ENCODE peak calls at places on chromosomes 13 and 19, in nine cellular contexts. O is naive thymus-derived CD4-positive, alpha-beta T cell; J is DMS153; G is stimulated activated CD8-positive, alpha-beta memory T cell treated with anti-CD3 and anti-CD28 coated beads, Interleukin-7, amount 100 ng/mL, for 24 hours; R is left ventricle myocardium inferior; E is AG08396; M is activated T-cell treated with anti-CD3 and anti-CD28 coated beads for 1 hour; Q is cardiac muscle cell; H is AG10803. T is an unnamed sample.

GRCh38 chr19:39409886-39410619 is 2.4 kb upstream of the PLEKHG2 start:
- DNase-seq in O (peak), J (peak), G (no peak), R (peak), E (no peak), M (peak), Q (peak), H (peak), T (no peak)

GRCh38 chr13:20389696-20390525 is 135.7 kb downstream of the CRYL1 start:
- DNase-seq in O (no peak), J (no peak), G (no peak), R (no peak), E (no peak), M (no peak), Q (peak), H (no peak), T (no peak)

GRCh38 chr13:99417821-99418662 is 83.2 kb upstream of the TM9SF2 start:
- DNase-seq in O (no peak), J (no peak), G (no peak), R (no peak), E (no peak), M (no peak), Q (no peak), H (no peak), T (no peak)

GRCh38 chr13:39682788-39683187 is 27.3 kb downstream of the COG6 start:
- DNase-seq in O (no peak), J (no peak), G (no peak), R (no peak), E (no peak), M (no peak), Q (no peak), H (no peak), T (peak)

GRCh38 chr19:41409288-41409687 is 11.7 kb downstream of the BCKDHA start:
- DNase-seq in O (no peak), J (peak), G (no peak), R (no peak), E (peak), M (no peak), Q (peak), H (peak), T (no peak)

GRCh38 chr19:2315818-2316353 is 7.9 kb upstream of the LINGO3 start:
- DNase-seq in O (peak), J (no peak), G (no peak), R (peak), E (peak), M (no peak), Q (peak), H (peak), T (peak)

GRCh38 chr13:75812751-75813181 is 176.6 kb downstream of the LMO7 start:
- DNase-seq in O (no peak), J (no peak), G (no peak), R (no peak), E (no peak), M (no peak), Q (no peak), H (no peak), T (no peak)

GRCh38 chr13:45658586-45659235 is 43.2 kb upstream of the ERICH6B start:
- DNase-seq in O (no peak), J (no peak), G (no peak), R (no peak), E (peak), M (no peak), Q (no peak), H (peak), T (no peak)

GRCh38 chr13:110636701-110637201 is 21.4 kb downstream of the NAXD start:
- DNase-seq in O (no peak), J (peak), G (no peak), R (no peak), E (no peak), M (no peak), Q (no peak), H (no peak), T (no peak)

GRCh38 chr13:97307882-97308624 is 85.9 kb downstream of the MBNL2 start:
- DNase-seq in O (no peak), J (no peak), G (no peak), R (peak), E (no peak), M (no peak), Q (peak), H (peak), T (no peak)

GRCh38 chr19:5340637-5341447 is at the start of gene PTPRS:
- DNase-seq in O (peak), J (peak), G (peak), R (peak), E (peak), M (peak), Q (peak), H (peak), T (peak)

GRCh38 chr13:98089826-98090225 is 53.1 kb upstream of the FARP1 start:
- DNase-seq in O (no peak), J (no peak), G (no peak), R (no peak), E (no peak), M (no peak), Q (no peak), H (peak), T (no peak)

GRCh38 chr19:5121286-5122120 is 152.6 kb downstream of the KDM4B start:
- DNase-seq in O (no peak), J (no peak), G (no peak), R (no peak), E (no peak), M (no peak), Q (no peak), H (no peak), T (no peak)

GRCh38 chr19:46133101-46133627 is 8.7 kb upstream of the IGFL3 start:
- DNase-seq in O (no peak), J (peak), G (no peak), R (no peak), E (peak), M (no peak), Q (peak), H (peak), T (no peak)

GRCh38 chr13:93304868-93305613 is 78.4 kb downstream of the GPC6 start:
- DNase-seq in O (no peak), J (no peak), G (no peak), R (no peak), E (no peak), M (no peak), Q (no peak), H (no peak), T (no peak)

GRCh38 chr13:19661561-19661960 is 28.1 kb downstream of the MPHOSPH8 start:
- DNase-seq in O (no peak), J (no peak), G (no peak), R (no peak), E (no peak), M (no peak), Q (no peak), H (no peak), T (no peak)

GRCh38 chr19:17681505-17682125 is 6.5 kb downstream of the UNC13A start:
- DNase-seq in O (no peak), J (no peak), G (peak), R (peak), E (peak), M (peak), Q (peak), H (peak), T (no peak)

GRCh38 chr19:1057185-1057857 is 9.6 kb upstream of the ARHGAP45 start:
- DNase-seq in O (no peak), J (no peak), G (no peak), R (no peak), E (no peak), M (no peak), Q (peak), H (peak), T (no peak)

GRCh38 chr13:114081761-114082681 is 50.4 kb downstream of the RASA3 start:
- DNase-seq in O (no peak), J (no peak), G (no peak), R (no peak), E (no peak), M (no peak), Q (no peak), H (no peak), T (no peak)